ENCODE peak calls at places on chromosomes 16 and 17, in seven cellular contexts. J, C, K, L, U, Y and B are unnamed samples.

GRCh38 chr17:19648475-19649406 is at the start of gene ALDH3A2:
- DNase-seq in J (peak), C (peak), K (peak), L (peak), U (peak), Y (peak), B (peak)

GRCh38 chr17:77616243-77616731 is 342.2 kb upstream of the TNRC6C start:
- DNase-seq in J (no peak), C (no peak), K (no peak), L (no peak), U (no peak), Y (no peak), B (no peak)

GRCh38 chr16:57023541-57024249 is 34.3 kb downstream of the NLRC5 start:
- DNase-seq in J (no peak), C (no peak), K (peak), L (no peak), U (no peak), Y (no peak), B (no peak)

GRCh38 chr17:82213251-82214011 is 789 bp upstream of the CCDC57 start:
- DNase-seq in J (peak), C (no peak), K (peak), L (peak), U (peak), Y (peak), B (peak)

GRCh38 chr16:81517630-81518438 is 73.2 kb downstream of the CMIP start:
- DNase-seq in J (peak), C (no peak), K (no peak), L (peak), U (no peak), Y (no peak), B (no peak)

GRCh38 chr16:49921791-49922456 is 66.0 kb upstream of the ZNF423 start:
- DNase-seq in J (peak), C (peak), K (peak), L (peak), U (peak), Y (peak), B (peak)

GRCh38 chr16:67283039-67283825 is 3.9 kb downstream of the PLEKHG4 start:
- DNase-seq in J (no peak), C (no peak), K (no peak), L (peak), U (no peak), Y (no peak), B (no peak)

GRCh38 chr17:82231562-82232321 is 2.9 kb downstream of the SLC16A3 start:
- DNase-seq in J (peak), C (no peak), K (peak), L (peak), U (peak), Y (no peak), B (no peak)

GRCh38 chr17:61770752-61771533 is 92.4 kb downstream of the BRIP1 start:
- DNase-seq in J (peak), C (no peak), K (no peak), L (no peak), U (no peak), Y (no peak), B (no peak)

GRCh38 chr16:81238296-81239011 is at the start of gene BCO1:
- DNase-seq in J (peak), C (no peak), K (no peak), L (peak), U (peak), Y (no peak), B (peak)

GRCh38 chr16:46801428-46802049 is 29.4 kb downstream of the C16orf87 start:
- DNase-seq in J (peak), C (no peak), K (no peak), L (peak), U (peak), Y (peak), B (no peak)

GRCh38 chr16:84868328-84868727 is 48.5 kb downstream of the CRISPLD2 start:
- DNase-seq in J (no peak), C (no peak), K (no peak), L (no peak), U (no peak), Y (no peak), B (no peak)

GRCh38 chr16:67481561-67482259 is 753 bp upstream of the ATP6V0D1 start:
- DNase-seq in J (peak), C (peak), K (peak), L (no peak), U (peak), Y (peak), B (no peak)

GRCh38 chr16:85018529-85019236 is 7.3 kb upstream of the ZDHHC7 start:
- DNase-seq in J (no peak), C (no peak), K (no peak), L (no peak), U (no peak), Y (no peak), B (no peak)

GRCh38 chr17:4708436-4708835 is 2.0 kb upstream of the ARRB2 start:
- DNase-seq in J (no peak), C (peak), K (peak), L (peak), U (no peak), Y (no peak), B (no peak)

GRCh38 chr17:50149425-50150353 is 788 bp downstream of the PPP1R9B start:
- DNase-seq in J (peak), C (peak), K (peak), L (peak), U (peak), Y (peak), B (no peak)

GRCh38 chr17:77613181-77613580 is 345.3 kb upstream of the TNRC6C start:
- DNase-seq in J (no peak), C (no peak), K (no peak), L (no peak), U (no peak), Y (no peak), B (no peak)

GRCh38 chr17:67570797-67571196 is 146.9 kb upstream of the NOL11 start:
- DNase-seq in J (no peak), C (peak), K (no peak), L (no peak), U (no peak), Y (no peak), B (no peak)

GRCh38 chr16:4846901-4847773 is at the start of the genes GLYR1 and UBN1:
- DNase-seq in J (peak), C (peak), K (peak), L (peak), U (peak), Y (peak), B (peak)

GRCh38 chr16:51813609-51814008 is 662.5 kb upstream of the SALL1 start:
- DNase-seq in J (no peak), C (no peak), K (no peak), L (peak), U (no peak), Y (no peak), B (no peak)

GRCh38 chr17:73541111-73541510 is 103.1 kb downstream of the SDK2 start:
- DNase-seq in J (no peak), C (no peak), K (no peak), L (no peak), U (no peak), Y (no peak), B (no peak)

GRCh38 chr17:76547642-76548202 is 7.9 kb downstream of the PRCD start:
- DNase-seq in J (no peak), C (no peak), K (no peak), L (no peak), U (no peak), Y (no peak), B (no peak)
- H3K4me3 ChIP-seq in J (no peak), C (no peak), K (no peak), L (no peak), U (no peak), Y (no peak), B (no peak)

GRCh38 chr17:17626840-17627239 is 35.3 kb upstream of the PEMT start:
- DNase-seq in J (no peak), C (no peak), K (no peak), L (no peak), U (no peak), Y (no peak), B (no peak)
- H3K4me3 ChIP-seq in J (no peak), C (no peak), K (no peak), L (no peak), U (no peak), Y (no peak), B (no peak)

GRCh38 chr17:18191071-18191667 is 7.5 kb downstream of the ALKBH5 start:
- DNase-seq in J (peak), C (no peak), K (no peak), L (no peak), U (peak), Y (no peak), B (no peak)
- H3K4me3 ChIP-seq in J (no peak), C (no peak), K (no peak), L (no peak), U (no peak), Y (no peak), B (no peak)

GRCh38 chr17:42408076-42408475 is 15.0 kb downstream of the CAVIN1 start:
- DNase-seq in J (peak), C (no peak), K (no peak), L (no peak), U (no peak), Y (no peak), B (no peak)

GRCh38 chr17:42407289-42407836 is 15.7 kb downstream of the CAVIN1 start:
- DNase-seq in J (peak), C (peak), K (peak), L (peak), U (peak), Y (peak), B (no peak)

GRCh38 chr17:42411905-42412679 is 11.0 kb downstream of the CAVIN1 start:
- DNase-seq in J (no peak), C (no peak), K (no peak), L (no peak), U (no peak), Y (no peak), B (no peak)

GRCh38 chr17:42411321-42411820 is 11.7 kb downstream of the CAVIN1 start:
- DNase-seq in J (no peak), C (no peak), K (no peak), L (no peak), U (no peak), Y (no peak), B (no peak)

DNA sequence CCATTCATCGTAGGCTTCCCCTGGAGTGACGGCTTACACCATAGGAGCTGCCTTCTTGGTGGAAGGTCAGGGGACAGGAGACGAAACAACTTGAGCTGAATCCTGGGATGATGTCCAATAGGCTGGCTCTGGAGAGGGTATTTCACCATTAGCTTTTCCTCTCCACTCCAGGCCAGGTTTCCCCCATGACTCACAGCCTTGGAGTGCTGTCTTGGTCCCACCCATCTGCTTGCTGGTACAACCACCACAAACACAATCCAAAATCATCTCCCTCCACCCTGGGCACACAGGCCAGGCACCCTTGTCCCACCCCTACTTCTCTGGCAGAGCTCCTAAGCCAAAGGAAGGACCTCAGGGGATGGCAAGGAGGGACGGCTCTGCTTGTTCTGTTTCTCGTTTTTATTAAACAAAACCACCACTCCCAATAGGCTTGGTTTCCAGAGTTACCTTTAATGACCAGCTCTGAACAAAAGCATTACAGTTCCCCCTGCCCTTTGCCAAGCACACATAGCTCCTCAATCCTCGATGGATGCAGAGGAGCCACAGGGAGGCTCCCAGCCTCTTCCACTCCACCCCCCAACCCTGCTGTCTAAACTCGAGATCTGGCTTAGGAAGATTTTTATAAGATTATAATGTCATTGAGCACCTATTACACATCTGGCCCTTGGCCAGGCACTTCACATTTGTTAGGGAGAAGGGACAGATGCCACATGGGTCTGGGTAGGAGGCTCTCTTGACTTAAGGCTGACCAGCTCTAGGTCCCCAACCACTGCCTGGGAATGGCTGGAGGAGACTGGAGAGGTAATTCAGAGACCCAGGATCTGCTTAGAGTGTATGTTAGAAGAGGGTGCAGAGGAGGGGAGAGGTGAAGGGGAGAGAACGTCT is 13.3 kb downstream of the CAVIN1 start:
- DNase-seq in J (peak), C (no peak), K (no peak), L (no peak), U (peak), Y (no peak), B (peak)
- H3K4me3 ChIP-seq in J (no peak), C (no peak), K (no peak), L (no peak), U (no peak), Y (no peak), B (no peak)

DNA sequence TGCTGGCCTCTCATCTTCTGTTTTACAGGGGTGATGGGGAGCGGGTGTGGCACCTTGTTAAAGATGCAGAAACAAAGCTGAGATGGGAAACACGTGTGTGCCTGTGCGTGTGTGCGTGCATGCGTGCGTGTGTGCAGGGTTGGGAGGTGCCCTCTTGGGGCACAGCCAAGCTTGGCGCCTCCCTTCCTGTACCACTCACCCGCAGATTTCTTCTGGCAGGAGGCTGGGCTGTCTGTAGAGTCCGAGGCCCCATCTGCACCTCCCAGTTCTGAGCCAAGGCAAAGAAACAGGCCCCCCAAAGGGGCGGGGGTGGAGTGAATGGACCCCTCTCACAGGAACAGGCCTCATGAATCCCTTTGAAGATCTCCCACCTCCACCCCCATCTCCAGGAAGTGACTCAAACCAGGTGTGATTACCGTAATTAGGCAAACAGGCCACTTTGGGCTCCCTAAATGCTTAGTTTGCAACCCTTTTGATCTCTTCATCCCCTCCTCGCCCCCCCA is 20.9 kb downstream of the TNS4 start:
- DNase-seq in J (peak), C (peak), K (peak), L (peak), U (peak), Y (no peak), B (no peak)
- H3K4me3 ChIP-seq in J (no peak), C (no peak), K (peak), L (no peak), U (no peak), Y (no peak), B (no peak)

GRCh38 chr16:10332775-10333174 is 53.1 kb upstream of the ATF7IP2 start:
- DNase-seq in J (no peak), C (no peak), K (no peak), L (no peak), U (no peak), Y (no peak), B (no peak)
- H3K4me3 ChIP-seq in J (no peak), C (no peak), K (no peak), L (no peak), U (no peak), Y (no peak), B (no peak)

GRCh38 chr17:75959839-75960511 is 19.0 kb downstream of the ACOX1 start:
- DNase-seq in J (no peak), C (no peak), K (no peak), L (no peak), U (no peak), Y (no peak), B (no peak)

GRCh38 chr17:75959046-75959838 is 18.4 kb upstream of the FBF1 start:
- DNase-seq in J (no peak), C (no peak), K (no peak), L (peak), U (peak), Y (no peak), B (no peak)
- H3K4me3 ChIP-seq in J (no peak), C (no peak), K (no peak), L (no peak), U (no peak), Y (no peak), B (no peak)

DNA sequence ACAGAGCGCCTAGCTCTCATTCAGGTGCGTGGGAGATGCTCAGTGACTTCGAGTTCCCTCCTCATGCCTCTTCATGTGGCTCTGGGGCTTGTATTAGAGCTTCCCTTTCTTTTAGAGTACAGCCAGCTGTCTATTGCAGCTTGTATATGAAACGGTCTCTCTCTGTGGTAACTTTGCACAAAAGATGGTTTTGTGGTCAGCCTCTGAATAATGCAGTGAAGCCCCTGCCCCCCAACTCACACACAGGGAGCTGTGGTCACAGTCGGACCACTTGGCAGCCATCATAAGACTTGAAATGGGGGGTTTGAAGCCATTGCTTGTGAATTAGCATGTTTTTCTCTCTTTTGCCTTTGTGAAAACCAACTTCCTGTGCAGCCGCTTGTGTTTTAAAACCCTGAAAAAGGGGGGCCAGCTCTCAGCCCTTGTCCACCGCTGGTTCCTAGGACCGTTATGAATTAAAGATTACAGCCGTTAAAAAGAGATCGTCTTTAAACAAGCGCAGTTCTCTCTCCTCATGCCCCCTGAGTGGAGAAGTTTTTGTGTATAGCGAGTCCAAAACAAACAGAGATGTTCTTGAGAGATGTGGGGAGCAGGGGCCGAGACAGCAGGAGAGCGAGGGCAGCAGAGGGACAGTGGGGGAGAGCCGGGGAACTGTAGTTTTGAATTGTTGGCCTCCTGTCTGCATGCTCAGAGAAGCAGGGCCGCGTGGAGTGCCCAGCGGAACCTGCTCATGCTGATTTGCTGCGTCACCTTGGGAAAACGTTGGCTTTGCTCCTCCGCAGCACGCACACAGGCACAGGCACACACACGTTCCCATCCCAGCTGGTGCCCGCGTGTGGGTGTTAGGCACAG is 199.0 kb downstream of the MSI2 start:
- DNase-seq in J (peak), C (peak), K (peak), L (no peak), U (no peak), Y (no peak), B (no peak)
- H3K4me3 ChIP-seq in J (no peak), C (no peak), K (peak), L (no peak), U (no peak), Y (no peak), B (no peak)

GRCh38 chr17:31235110-31235509 is 61.9 kb downstream of the OMG start:
- DNase-seq in J (no peak), C (no peak), K (no peak), L (no peak), U (no peak), Y (no peak), B (no peak)
- H3K4me3 ChIP-seq in J (no peak), C (no peak), K (no peak), L (no peak), U (no peak), Y (no peak), B (no peak)

GRCh38 chr16:61872778-61873119 is 163.5 kb downstream of the CDH8 start:
- DNase-seq in J (no peak), C (no peak), K (no peak), L (peak), U (no peak), Y (no peak), B (no peak)
- H3K4me3 ChIP-seq in J (no peak), C (no peak), K (no peak), L (no peak), U (no peak), Y (no peak), B (no peak)